ENCODE peak calls at places on chromosomes 12 and 14, in six cellular contexts. R is cardiac fibroblast; D is AG04449; Q is progenitor cell of endocrine pancreas; K is activated gamma-delta T cell treated with Interleukin-2 at 50 U/mL for 16 hours; J is activated CD4-positive, CD25-positive, alpha-beta regulatory T cell. G is an unnamed sample.

GRCh38 chr12:105166736-105167135 is 59.2 kb downstream of the WASHC4 start:
- DNase-seq in R (peak), Q (no peak), K (no peak), D (no peak), J (no peak), G (no peak)

GRCh38 chr12:107649615-107650014 is 36.0 kb upstream of the PWP1 start:
- DNase-seq in Q (no peak), K (no peak), D (no peak), J (no peak), R (no peak), G (no peak)

GRCh38 chr12:125159687-125160086 is 94.5 kb downstream of the AACS start:
- DNase-seq in R (no peak), Q (no peak), D (no peak), J (no peak), K (no peak), G (no peak)

GRCh38 chr12:51362747-51363342 is 16.4 kb upstream of the CELA1 start:
- DNase-seq in Q (no peak), R (no peak), K (no peak), D (no peak), J (no peak), G (no peak)

GRCh38 chr14:28673056-28673455 is 93.5 kb upstream of the FOXG1 start:
- DNase-seq in J (no peak), R (no peak), Q (no peak), D (no peak), K (no peak), G (no peak)

GRCh38 chr12:88245905-88246304 is 103.8 kb downstream of the TMTC3 start:
- DNase-seq in Q (no peak), D (no peak), R (peak), J (no peak), K (no peak), G (no peak)

GRCh38 chr12:74598819-74599218 is 61.2 kb downstream of the ATXN7L3B start:
- DNase-seq in K (no peak), R (peak), J (no peak), Q (no peak), D (no peak), G (peak)

GRCh38 chr12:104792570-104792969 is 165.5 kb downstream of the SLC41A2 start:
- DNase-seq in K (no peak), Q (no peak), R (peak), J (no peak), D (peak), G (peak)

GRCh38 chr14:20757963-20758362 is 10.2 kb upstream of the EDDM3B start:
- DNase-seq in J (no peak), R (no peak), K (peak), Q (no peak), D (no peak), G (peak)

GRCh38 chr12:100741084-100741711 is 53.4 kb upstream of the ANO4 start:
- DNase-seq in R (peak), Q (no peak), D (no peak), K (no peak), J (no peak), G (no peak)